ENCODE peak calls at places on chromosomes 5 and 9, in ten cellular contexts. K is tibial nerve; J is aorta; Q is HepG2; D is sigmoid colon; N is lung; P is OCI-LY7; F is CD8-positive, alpha-beta memory T cell; S is right atrium auricular region; Z is uterus. E is an unnamed sample.

GRCh38 chr9:13728121-13728520 is 448.6 kb upstream of the MPDZ start:
- DNase-seq in N (no peak), F (no peak), P (no peak), S (no peak), Z (no peak), D (peak; percentile 71), K (no peak), J (no peak), Q (no peak), E (no peak)

GRCh38 chr5:165410476-165410875 is 1905.1 kb downstream of the MAT2B start:
- DNase-seq in Q (no peak), S (no peak), Z (no peak), P (no peak), N (no peak), K (no peak), J (no peak), D (no peak), F (no peak), E (no peak)

GRCh38 chr9:4859035-4859434 is 66.3 kb downstream of the RCL1 start:
- DNase-seq in J (no peak), F (no peak), D (no peak), P (no peak), Z (no peak), Q (no peak), N (no peak), K (no peak), S (no peak), E (no peak)

GRCh38 chr5:22541037-22541436 is 312.1 kb downstream of the CDH12 start:
- DNase-seq in N (no peak), J (no peak), Z (no peak), K (no peak), S (no peak), Q (no peak), F (no peak), D (no peak), P (no peak), E (no peak)

GRCh38 chr9:77952641-77953341 is 78.8 kb downstream of the GNAQ start:
- DNase-seq in N (no peak), J (no peak), Z (no peak), F (no peak), Q (no peak), S (no peak), P (no peak), K (no peak), D (no peak), E (no peak)

GRCh38 chr5:88833371-88834107 is 49.4 kb downstream of the MEF2C start:
- DNase-seq in J (peak; percentile 58), S (peak; percentile 81), K (no peak), D (peak; percentile 84), P (peak; percentile 29), Q (no peak), Z (peak; percentile 63), N (no peak), F (no peak), E (peak; percentile 62)

GRCh38 chr9:124665391-124666058 is 105.6 kb downstream of the NR6A1 start:
- DNase-seq in D (no peak), P (no peak), N (no peak), Z (no peak), F (no peak), S (no peak), J (no peak), K (no peak), Q (peak; percentile 88), E (no peak)

GRCh38 chr9:114775981-114776380 is 29.9 kb downstream of the TNFSF15 start:
- DNase-seq in Q (no peak), S (no peak), F (no peak), Z (no peak), J (no peak), P (no peak), D (no peak), K (no peak), N (no peak), E (no peak)

GRCh38 chr9:116594552-116594951 is 92.6 kb upstream of the TRIM32 start:
- DNase-seq in Z (no peak), P (no peak), F (no peak), D (no peak), Q (no peak), S (no peak), K (no peak), N (no peak), J (no peak), E (no peak)

GRCh38 chr5:91586232-91586631 is 203.1 kb upstream of the ARRDC3 start:
- DNase-seq in F (no peak), N (no peak), P (no peak), K (no peak), Z (no peak), J (no peak), D (no peak), S (no peak), Q (peak; percentile 1), E (no peak)

GRCh38 chr5:126104951-126105350 is 318.3 kb upstream of the GRAMD2B start:
- DNase-seq in J (no peak), D (no peak), F (no peak), N (no peak), S (no peak), K (no peak), Q (no peak), P (no peak), Z (no peak), E (no peak)

GRCh38 chr5:140299056-140299455 is 3.8 kb downstream of the PFDN1 start:
- DNase-seq in J (no peak), Q (no peak), F (no peak), Z (no peak), P (no peak), K (no peak), N (no peak), D (no peak), S (no peak), E (no peak)
- H3K4me1 ChIP-seq in J (no peaks in the 10 kb centered on the region), Q (peaks cover 72% of the 10 kb centered on the region), F (peaks cover 16% of the 10 kb centered on the region), Z (no peaks in the 10 kb centered on the region), P (peaks cover 36% of the 10 kb centered on the region), K (peaks cover 71% of the 10 kb centered on the region), N (no peaks in the 10 kb centered on the region), D (peaks cover 73% of the 10 kb centered on the region), S (peaks cover 67% of the 10 kb centered on the region), E (peaks cover 11% of the 10 kb centered on the region)

GRCh38 chr5:54311178-54311811 is 922 bp upstream of the ARL15 start:
- DNase-seq in K (no peak), Z (no peak), P (peak; percentile 28), S (no peak), Q (no peak), J (no peak), N (no peak), F (no peak), D (no peak), E (no peak)

GRCh38 chr5:54310433-54311177 is at the start of gene ARL15:
- DNase-seq in N (peak; percentile 99), K (peak; percentile 98), S (peak; percentile 99), Z (peak; percentile 98), P (peak; percentile 97), J (peak; percentile 99), F (peak; percentile 97), Q (peak; percentile 91), D (peak; percentile 99), E (peak; percentile 98)

GRCh38 chr5:54307583-54307982 is 2.8 kb downstream of the ARL15 start:
- DNase-seq in K (no peak), P (no peak), S (no peak), N (no peak), F (no peak), Q (peak; percentile 9), Z (no peak), D (no peak), J (no peak), E (no peak)

GRCh38 chr5:54309751-54310432 is 481 bp downstream of the ARL15 start:
- DNase-seq in Q (no peak), F (peak; percentile 7), J (peak; percentile 51), K (peak; percentile 21), S (peak; percentile 61), N (peak; percentile 35), P (peak; percentile 31), Z (peak; percentile 24), D (peak; percentile 71), E (no peak)

GRCh38 chr5:54309237-54309636 is 1.1 kb downstream of the ARL15 start:
- DNase-seq in J (no peak), Z (no peak), N (no peak), P (peak; percentile 7), K (no peak), D (no peak), F (no peak), S (no peak), Q (no peak), E (peak; percentile 1)
- H3K27ac ChIP-seq in J (no peak overlapping the region), Z (peak overlapping the region; percentile 93), N (peak overlapping the region; percentile 20), P (no peak overlapping the region), K (no peak overlapping the region), D (peak overlapping the region; percentile 87), F (peak overlapping the region; percentile 88), S (no peak overlapping the region), Q (no peak overlapping the region), E (peak overlapping the region; percentile 78)

GRCh38 chr9:89797255-89797654 is 192.4 kb downstream of the GADD45G start:
- DNase-seq in K (no peak), Q (no peak), P (no peak), Z (no peak), N (no peak), F (no peak), J (no peak), D (no peak), S (no peak), E (no peak)
- H3K4me3 ChIP-seq in K (no peak overlapping the region), Q (no peak overlapping the region), P (no peak overlapping the region), Z (no peak overlapping the region), N (no peak overlapping the region), F (no peak overlapping the region), J (no peak overlapping the region), D (no peak overlapping the region), S (no peak overlapping the region), E (no peak overlapping the region)

GRCh38 chr5:6718161-6718681 is 5.0 kb downstream of the TENT4A start:
- DNase-seq in D (no peak), Z (peak; percentile 6), Q (no peak), K (no peak), J (no peak), S (peak; percentile 53), P (no peak), F (no peak), N (peak; percentile 14), E (no peak)
- H3K4me1 ChIP-seq in D (peaks cover 85% of the 10 kb centered on the region), Z (peaks cover 21% of the 10 kb centered on the region), Q (peaks cover 56% of the 10 kb centered on the region), K (peaks cover 87% of the 10 kb centered on the region), J (peaks cover 7% of the 10 kb centered on the region), S (peaks cover 86% of the 10 kb centered on the region), P (peaks cover 79% of the 10 kb centered on the region), F (peaks cover 72% of the 10 kb centered on the region), N (peaks cover 33% of the 10 kb centered on the region), E (peaks cover 43% of the 10 kb centered on the region)

DNA sequence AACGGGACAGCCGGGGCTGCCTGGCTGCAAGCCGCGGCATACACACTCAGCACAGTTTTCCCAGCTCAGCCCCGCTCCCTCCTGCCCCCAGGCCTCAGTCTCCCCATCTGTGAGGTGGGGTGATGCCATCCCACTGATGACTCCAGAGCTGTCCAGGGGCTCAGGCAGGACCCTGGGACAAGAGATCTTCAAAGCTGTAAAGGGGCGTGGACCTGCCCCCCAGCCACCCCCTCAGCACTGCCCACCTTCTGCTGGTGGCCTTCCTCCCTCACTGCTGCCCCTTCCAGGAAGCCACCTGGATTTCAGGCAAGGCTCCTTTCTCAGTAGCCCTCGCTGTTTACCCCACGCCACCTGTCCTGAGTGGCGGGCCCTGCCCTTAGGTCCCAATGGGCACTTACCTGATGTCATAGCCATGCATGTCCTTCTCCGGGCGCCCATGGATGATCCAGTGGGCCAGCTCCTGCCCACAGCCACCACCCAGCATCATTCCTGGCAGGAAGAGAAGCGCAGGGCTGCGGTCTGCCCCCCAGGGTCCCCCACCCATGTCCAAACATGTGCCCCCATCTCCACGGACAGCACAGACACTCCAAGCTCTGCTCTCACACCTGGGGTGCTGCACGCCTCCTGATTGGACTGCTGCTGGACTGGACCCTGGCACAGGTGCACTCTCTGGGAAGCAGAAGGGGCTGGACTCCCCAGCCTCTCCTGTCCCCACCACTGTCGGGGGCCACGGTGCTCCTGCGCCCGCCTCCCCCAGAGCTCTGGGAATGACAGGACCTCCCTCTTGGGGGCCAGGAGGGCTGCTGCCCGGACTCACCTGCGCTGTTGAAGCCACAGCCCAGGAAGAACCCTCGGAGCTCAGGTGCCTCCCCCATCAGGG is 25.7 kb downstream of the SARDH start:
- DNase-seq in F (no peak), Q (no peak), J (peak; percentile 35), D (peak; percentile 57), P (no peak), K (no peak), S (no peak), Z (no peak), N (no peak), E (no peak)
- H3K27ac ChIP-seq in F (no peak overlapping the region), Q (peak overlapping the region; percentile 90), J (no peak overlapping the region), D (no peak overlapping the region), P (no peak overlapping the region), K (no peak overlapping the region), S (no peak overlapping the region), Z (no peak overlapping the region), N (peak overlapping the region; percentile 66), E (no peak overlapping the region)

E was measured in naive thymus-derived CD4-positive, alpha-beta T cell.